ENCODE peak calls at places on chromosome 5, in eight cellular contexts. O, A, Z, S, H, X, Q and D are unnamed samples.

GRCh38 chr5:157049605-157050004 is 9.3 kb downstream of the HAVCR1 start:
- DNase-seq in Q (no peak), Z (peak), X (no peak), A (no peak), O (no peak), S (no peak), H (peak), D (no peak)

GRCh38 chr5:71456362-71456743 is 902 bp downstream of the BDP1 start:
- DNase-seq in Z (no peak), A (peak), X (no peak), O (no peak), H (no peak), Q (no peak), S (no peak), D (no peak)

GRCh38 chr5:151205411-151205810 is 18.5 kb downstream of the CCDC69 start:
- DNase-seq in X (no peak), H (no peak), Q (no peak), A (no peak), Z (no peak), O (no peak), S (no peak), D (no peak)

GRCh38 chr5:152106571-152106970 is 181.9 kb upstream of the GLRA1 start:
- DNase-seq in S (no peak), A (no peak), X (no peak), Z (no peak), Q (no peak), O (no peak), H (no peak), D (no peak)

GRCh38 chr5:107088907-107089306 is 581.8 kb downstream of the EFNA5 start:
- DNase-seq in Z (no peak), Q (no peak), O (no peak), S (no peak), X (no peak), A (no peak), H (no peak), D (no peak)

GRCh38 chr5:52693279-52693678 is 94.4 kb upstream of the ITGA1 start:
- DNase-seq in X (no peak), H (no peak), Z (peak), A (peak), O (no peak), S (peak), Q (no peak), D (no peak)

GRCh38 chr5:169258372-169259000 is 42.5 kb downstream of the SLIT3 start:
- DNase-seq in O (no peak), H (peak), Q (no peak), S (no peak), Z (no peak), X (no peak), A (peak), D (no peak)

GRCh38 chr5:10420926-10421325 is 20.8 kb upstream of the ROPN1L start:
- DNase-seq in Z (no peak), H (peak), Q (no peak), O (no peak), A (peak), X (no peak), S (peak), D (no peak)

GRCh38 chr5:33892419-33893151 is 795 bp upstream of the ADAMTS12 start:
- DNase-seq in Z (peak), X (no peak), S (no peak), H (peak), O (peak), Q (no peak), A (peak), D (no peak)

GRCh38 chr5:39266442-39266841 is 47.1 kb upstream of the FYB1 start:
- DNase-seq in O (peak), X (no peak), Q (no peak), H (no peak), S (peak), Z (no peak), A (peak), D (no peak)

GRCh38 chr5:111494350-111494999 is 17.9 kb downstream of the STARD4 start:
- DNase-seq in H (no peak), Q (no peak), X (no peak), A (peak), S (no peak), O (no peak), Z (no peak), D (no peak)

GRCh38 chr5:120062515-120062917 is 401.6 kb upstream of the PRR16 start:
- DNase-seq in Z (peak), X (no peak), O (peak), A (peak), H (peak), S (no peak), Q (no peak), D (no peak)

GRCh38 chr5:180784497-180785097 is 18.0 kb downstream of the MGAT1 start:
- DNase-seq in H (peak), Z (peak), A (peak), X (peak), Q (peak), S (peak), O (peak), D (peak)

GRCh38 chr5:139140631-139141071 is 57.5 kb downstream of the SIL1 start:
- DNase-seq in X (no peak), A (peak), Z (peak), Q (no peak), H (peak), S (peak), O (no peak), D (no peak)

DNA sequence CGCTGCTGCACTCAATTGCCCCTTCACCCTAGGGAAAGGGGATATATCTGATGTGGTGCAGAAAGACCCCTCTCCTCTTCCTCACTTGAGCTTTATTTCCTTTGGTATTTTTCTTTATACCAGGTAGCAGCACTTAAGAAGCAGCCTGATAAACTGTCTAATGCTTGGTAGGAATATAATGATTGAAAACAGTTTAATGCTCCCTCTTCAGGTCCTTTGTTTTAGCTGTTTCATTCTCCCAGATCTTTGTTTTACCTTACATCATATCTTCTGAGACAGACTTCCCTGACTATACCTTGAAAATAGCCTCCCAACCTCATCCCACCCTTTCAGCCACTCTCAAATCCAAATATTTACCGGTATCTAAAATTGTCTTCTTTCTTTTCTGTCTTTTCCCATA is 87.9 kb downstream of the NUDT12 start:
- DNase-seq in H (no peak), Q (no peak), A (no peak), X (no peak), Z (no peak), S (no peak), O (no peak), D (no peak)
- TF ChIP-seq CTCF in H (no peak), Q (no peak), A (no peak), X (no peak), Z (no peak), S (no peak), O (no peak), D (no peak)

DNA sequence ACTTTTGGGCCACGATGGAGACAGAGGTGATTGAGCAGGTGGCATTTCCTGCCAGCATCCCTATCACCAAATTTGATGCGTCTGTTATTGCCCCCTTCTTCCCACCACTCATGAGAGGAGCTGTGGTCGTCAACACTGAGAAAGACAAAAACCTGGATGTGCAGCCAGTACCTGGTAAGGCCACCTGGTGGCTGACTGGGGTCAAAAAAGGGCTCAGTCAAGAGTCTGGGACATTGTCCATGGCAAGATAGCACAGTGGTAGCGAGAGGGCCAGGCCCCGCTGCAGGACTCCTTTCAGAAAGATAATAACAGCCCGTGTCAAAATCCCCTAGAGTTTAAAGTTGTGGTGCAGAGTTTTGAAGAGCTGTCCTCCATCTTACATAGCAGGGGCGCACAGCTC is 40.8 kb downstream of the CSF1R start:
- DNase-seq in Q (no peak), A (no peak), Z (no peak), S (peak), X (no peak), H (no peak), O (no peak), D (no peak)
- TF ChIP-seq CTCF in Q (no peak), A (no peak), Z (no peak), S (no peak), X (no peak), H (no peak), O (no peak), D (peak)

GRCh38 chr5:11497651-11498050 is 406.6 kb downstream of the CTNND2 start:
- DNase-seq in O (no peak), H (no peak), Z (no peak), A (peak), X (no peak), S (no peak), Q (no peak), D (no peak)

GRCh38 chr5:11496127-11496719 is 408.0 kb downstream of the CTNND2 start:
- DNase-seq in Q (no peak), H (no peak), A (no peak), O (no peak), X (no peak), Z (no peak), S (no peak), D (no peak)

GRCh38 chr5:11491658-11492057 is 412.6 kb downstream of the CTNND2 start:
- DNase-seq in Z (no peak), S (no peak), H (no peak), Q (no peak), X (no peak), O (no peak), A (no peak), D (no peak)

GRCh38 chr5:11494340-11494739 is 409.9 kb downstream of the CTNND2 start:
- DNase-seq in H (no peak), Z (no peak), Q (no peak), O (no peak), X (no peak), S (peak), A (peak), D (no peak)
- TF ChIP-seq CTCF in H (peak), Z (peak), Q (peak), O (peak), X (peak), S (peak), A (peak), D (peak)

DNA sequence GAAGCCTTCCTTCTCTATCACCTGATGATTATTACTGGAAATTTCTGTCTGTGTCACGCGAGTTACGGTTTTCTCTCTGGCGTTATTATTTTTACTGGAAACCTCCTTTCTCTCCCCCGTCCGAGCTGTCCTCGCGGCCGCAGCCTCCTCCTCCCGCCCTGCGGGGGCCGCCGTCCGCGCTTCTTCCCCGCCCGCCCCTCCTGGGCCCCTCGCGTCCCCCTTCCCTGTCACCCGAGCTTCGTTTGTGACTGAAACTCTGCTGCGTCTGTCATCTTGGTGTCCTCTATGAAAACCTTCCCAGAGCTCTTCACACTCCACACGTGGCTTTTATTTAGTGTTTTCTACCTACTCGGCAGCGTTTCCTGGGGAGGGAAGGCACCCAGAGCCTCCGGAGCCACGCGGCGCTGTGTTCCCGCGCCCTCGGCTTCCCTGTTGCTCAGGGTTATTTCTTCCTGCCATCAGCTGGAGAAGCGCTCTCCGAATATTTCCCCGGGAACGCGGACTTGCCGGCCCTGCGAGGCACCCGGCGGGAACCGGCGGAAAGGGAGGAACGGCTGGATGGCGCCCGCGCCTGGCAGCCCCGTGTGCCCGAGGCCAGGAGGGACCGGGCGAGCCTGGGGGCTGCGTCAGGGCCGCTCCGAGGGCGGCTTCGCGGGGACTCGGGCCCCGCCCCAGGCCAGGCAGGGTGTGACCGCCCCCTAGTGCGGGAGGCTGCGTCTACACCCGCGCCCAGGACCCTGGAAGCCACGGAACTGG is 33.9 kb downstream of the TRIP13 start:
- DNase-seq in A (no peak), Z (no peak), X (peak), Q (no peak), H (peak), S (peak), O (no peak), D (peak)
- TF ChIP-seq CTCF in A (no peak), Z (peak), X (peak), Q (peak), H (no peak), S (peak), O (peak), D (peak)

DNA sequence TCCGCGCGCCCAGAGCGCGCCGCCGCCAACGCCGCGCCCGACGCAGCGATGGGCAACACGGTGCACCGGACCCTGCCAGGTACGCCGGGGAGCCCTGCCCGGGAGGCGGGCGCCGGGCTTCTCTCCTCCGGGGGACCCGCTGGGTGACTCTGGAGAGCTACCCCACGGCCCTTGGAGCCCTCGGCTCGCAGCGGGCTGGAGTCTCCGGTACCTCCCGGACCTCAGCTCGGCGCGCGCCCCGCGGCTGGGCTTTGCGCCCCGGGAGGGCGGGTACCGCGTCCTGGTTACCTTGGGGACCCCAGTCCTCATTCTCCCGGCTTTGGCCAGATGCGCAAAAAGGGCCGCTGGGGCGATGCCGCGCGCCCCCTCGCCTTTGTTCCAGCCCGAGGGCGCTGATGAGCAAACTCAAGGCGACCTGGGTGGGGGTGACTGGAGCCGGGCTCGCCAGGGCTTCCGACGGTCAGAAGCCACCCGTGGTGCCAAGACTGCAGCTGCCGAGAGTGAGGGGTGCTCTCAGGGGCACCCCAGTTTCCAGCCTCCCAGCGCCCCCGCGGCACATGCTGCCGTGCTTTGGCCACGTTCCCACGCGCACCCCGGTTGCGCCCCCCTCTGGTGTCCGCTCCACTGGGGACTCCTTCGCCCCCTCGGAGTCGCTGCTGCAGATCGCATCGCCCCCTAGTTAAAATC is 439 bp downstream of the NEURL1B start:
- DNase-seq in H (no peak), Z (peak), X (peak), O (no peak), S (no peak), Q (no peak), A (no peak), D (peak)
- TF ChIP-seq CTCF in H (no peak), Z (peak), X (no peak), O (peak), S (no peak), Q (no peak), A (no peak), D (peak)

GRCh38 chr5:36301858-36302603 is at the start of gene RANBP3L:
- DNase-seq in S (peak), Z (peak), H (peak), Q (no peak), A (peak), X (peak), O (no peak), D (no peak)
- TF ChIP-seq CTCF in S (no peak), Z (no peak), H (no peak), Q (no peak), A (no peak), X (no peak), O (no peak), D (no peak)